ENCODE peak calls at places on chromosomes 12 and 14, in nine cellular contexts. G, H, V, X, T, K, U, F and Z are unnamed samples.
A peak's percentile ranks its signal among the peaks of the same experiment; 100 is the strongest.

GRCh38 chr12:62291888-62292760 is 31.9 kb downstream of the USP15 start:
- DNase-seq in F (peak; percentile 54), U (peak; percentile 63), V (peak; percentile 46), G (no peak), H (peak; percentile 47), X (no peak), T (peak; percentile 43), K (peak; percentile 18), Z (peak; percentile 21)

GRCh38 chr14:96216627-96217026 is 12.0 kb downstream of the BDKRB2 start:
- DNase-seq in K (no peak), V (no peak), T (no peak), U (no peak), H (no peak), F (no peak), G (no peak), X (no peak), Z (no peak)

GRCh38 chr14:70536830-70537229 is 2.0 kb upstream of the ADAM20 start:
- DNase-seq in G (no peak), F (no peak), X (no peak), U (no peak), H (no peak), T (no peak), V (no peak), K (no peak), Z (no peak)

GRCh38 chr12:89980236-89980635 is 271.6 kb upstream of the ATP2B1 start:
- DNase-seq in X (no peak), G (no peak), K (peak; percentile 8), H (peak; percentile 76), T (peak; percentile 59), U (peak; percentile 25), F (peak; percentile 52), V (no peak), Z (no peak)

GRCh38 chr12:10178766-10179165 is at the start of gene TMEM52B:
- DNase-seq in F (no peak), V (no peak), H (no peak), G (no peak), U (no peak), X (no peak), K (no peak), T (no peak), Z (no peak)

GRCh38 chr12:118052324-118053070 is 8.5 kb downstream of the WSB2 start:
- DNase-seq in T (peak; percentile 95), V (peak; percentile 96), H (peak; percentile 95), G (peak; percentile 66), K (peak; percentile 97), F (peak; percentile 100), U (peak; percentile 98), X (peak; percentile 98), Z (peak; percentile 90)

GRCh38 chr12:75081305-75081704 is 128.3 kb downstream of the KCNC2 start:
- DNase-seq in V (no peak), K (no peak), U (no peak), F (no peak), X (no peak), H (no peak), G (no peak), T (no peak), Z (no peak)

GRCh38 chr12:53497461-53497860 is 1.8 kb downstream of the MAP3K12 start:
- DNase-seq in U (no peak), T (no peak), G (no peak), V (no peak), X (no peak), K (no peak), F (no peak), H (no peak), Z (no peak)

GRCh38 chr12:62895351-62895750 is 39.6 kb downstream of the PPM1H start:
- DNase-seq in V (no peak), F (no peak), X (no peak), G (no peak), K (no peak), T (no peak), U (no peak), H (no peak), Z (no peak)

GRCh38 chr14:99562848-99563748 is 40.9 kb downstream of the CCDC85C start:
- DNase-seq in H (peak; percentile 40), V (peak; percentile 84), F (peak; percentile 87), X (peak; percentile 76), K (peak; percentile 33), U (peak; percentile 89), T (peak; percentile 65), G (peak; percentile 86), Z (peak; percentile 93)
- TF ChIP-seq CTCF in H (peak; percentile 32), V (peak; percentile 70), F (peak; percentile 77), X (peak; percentile 67), K (no peak), U (no peak), T (peak; percentile 49), G (peak; percentile 40), Z (peak; percentile 38)

GRCh38 chr14:101564819-101565698 is 3.8 kb downstream of the DIO3 start:
- DNase-seq in V (no peak), X (no peak), G (peak; percentile 60), U (no peak), F (no peak), H (no peak), K (no peak), T (no peak), Z (no peak)
- TF ChIP-seq CTCF in V (no peak), X (no peak), G (no peak), U (no peak), F (peak; percentile 39), H (no peak), K (no peak), T (no peak), Z (no peak)

DNA sequence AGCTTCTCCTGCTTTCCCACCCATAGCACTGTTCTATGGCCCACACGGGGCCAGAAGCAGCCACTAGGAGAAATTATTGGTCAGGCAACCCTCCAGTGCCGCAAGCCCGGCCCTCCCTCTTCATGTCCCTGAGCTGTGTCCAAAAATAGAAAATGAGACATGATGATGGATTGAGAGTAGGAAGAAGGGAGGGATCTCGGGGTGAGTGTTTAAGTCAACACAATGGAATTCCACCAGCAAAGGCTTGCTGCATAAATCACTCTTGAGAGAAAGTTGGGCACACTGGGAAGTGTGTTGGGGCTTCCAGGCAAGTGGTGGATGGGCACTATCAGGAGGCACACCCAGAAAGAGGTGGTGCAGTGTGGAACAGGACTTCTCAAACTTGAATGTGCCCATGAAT is 94.2 kb downstream of the LLPH start:
- DNase-seq in V (peak; percentile 90), K (peak; percentile 89), U (peak; percentile 99), G (peak; percentile 52), H (peak; percentile 95), F (peak; percentile 93), X (peak; percentile 15), T (peak; percentile 92), Z (peak; percentile 5)
- TF ChIP-seq CTCF in V (no peak), K (no peak), U (no peak), G (no peak), H (peak; percentile 8), F (no peak), X (no peak), T (peak; percentile 18), Z (no peak)

GRCh38 chr14:44396226-44396625 is 110.9 kb downstream of the FSCB start:
- DNase-seq in V (no peak), K (no peak), X (no peak), F (no peak), T (no peak), H (no peak), G (no peak), U (no peak), Z (no peak)
- TF ChIP-seq CTCF in V (no peak), K (no peak), X (no peak), F (no peak), T (no peak), H (no peak), G (no peak), U (no peak), Z (no peak)

GRCh38 chr12:38697290-38697689 is 208.1 kb downstream of the CPNE8 start:
- DNase-seq in F (no peak), U (no peak), G (no peak), H (no peak), X (no peak), T (no peak), V (no peak), K (no peak), Z (no peak)
- TF ChIP-seq CTCF in F (no peak), U (no peak), G (no peak), H (no peak), X (no peak), T (no peak), V (no peak), K (no peak), Z (no peak)